ENCODE peak calls at places on chromosome 22, in six cellular contexts. One of them, this sample, is unnamed.
A peak's percentile ranks its signal among the peaks of the same experiment; 100 is the strongest.

GRCh38 chr22:36379593-36380361 is 8.0 kb downstream of the MYH9 start:
- DNase-seq in NCI-H1436: no peak
- DNase-seq in GM10248: no peak
- DNase-seq in CD4-positive, CD25-positive, alpha-beta regulatory T cell: peak; percentile 88
- DNase-seq in tibial nerve: no peak
- DNase-seq in globus pallidus: no peak
- DNase-seq in this sample: no peak

GRCh38 chr22:39821008-39821407 is 72.6 kb downstream of the ENTHD1 start:
- DNase-seq in NCI-H1436: no peak
- DNase-seq in tibial nerve: no peak
- DNase-seq in GM10248: no peak
- DNase-seq in globus pallidus: no peak
- DNase-seq in CD4-positive, CD25-positive, alpha-beta regulatory T cell: no peak
- DNase-seq in this sample: no peak

GRCh38 chr22:45612451-45612901 is 59.2 kb upstream of the ATXN10 start:
- DNase-seq in tibial nerve: peak; percentile 50
- DNase-seq in NCI-H1436: peak; percentile 31
- DNase-seq in globus pallidus: no peak
- DNase-seq in GM10248: no peak
- DNase-seq in CD4-positive, CD25-positive, alpha-beta regulatory T cell: peak; percentile 58
- DNase-seq in this sample: no peak

GRCh38 chr22:19663821-19664325 is 50.4 kb upstream of the SEPTIN5 start:
- DNase-seq in GM10248: peak; percentile 3
- DNase-seq in NCI-H1436: peak; percentile 26
- DNase-seq in CD4-positive, CD25-positive, alpha-beta regulatory T cell: no peak
- DNase-seq in globus pallidus: no peak
- DNase-seq in tibial nerve: no peak
- DNase-seq in this sample: no peak

GRCh38 chr22:42697542-42698013 is 23.1 kb downstream of the A4GALT start:
- DNase-seq in GM10248: no peak
- DNase-seq in tibial nerve: peak; percentile 29
- DNase-seq in globus pallidus: no peak
- DNase-seq in CD4-positive, CD25-positive, alpha-beta regulatory T cell: no peak
- DNase-seq in NCI-H1436: no peak
- DNase-seq in this sample: no peak

GRCh38 chr22:45510376-45511232 is 7.9 kb downstream of the FBLN1 start:
- DNase-seq in NCI-H1436: no peak
- DNase-seq in tibial nerve: no peak
- DNase-seq in CD4-positive, CD25-positive, alpha-beta regulatory T cell: no peak
- DNase-seq in globus pallidus: no peak
- DNase-seq in GM10248: no peak
- DNase-seq in this sample: no peak

GRCh38 chr22:46512683-46513082 is 24.7 kb downstream of the CELSR1 start:
- DNase-seq in CD4-positive, CD25-positive, alpha-beta regulatory T cell: no peak
- DNase-seq in tibial nerve: no peak
- DNase-seq in globus pallidus: no peak
- DNase-seq in NCI-H1436: no peak
- DNase-seq in GM10248: no peak
- DNase-seq in this sample: no peak

GRCh38 chr22:26168934-26169311 is 339 bp upstream of the SEZ6L start:
- DNase-seq in GM10248: no peak
- DNase-seq in NCI-H1436: no peak
- DNase-seq in CD4-positive, CD25-positive, alpha-beta regulatory T cell: no peak
- DNase-seq in tibial nerve: no peak
- DNase-seq in globus pallidus: peak; percentile 40
- DNase-seq in this sample: no peak

GRCh38 chr22:22520020-22520656 is at the start of gene ZNF280A:
- DNase-seq in NCI-H1436: no peak
- DNase-seq in GM10248: no peak
- DNase-seq in CD4-positive, CD25-positive, alpha-beta regulatory T cell: no peak
- DNase-seq in tibial nerve: peak; percentile 42
- DNase-seq in globus pallidus: no peak
- DNase-seq in this sample: no peak

GRCh38 chr22:47075568-47075967 is 313.1 kb downstream of the TBC1D22A start:
- DNase-seq in GM10248: no peak
- DNase-seq in globus pallidus: no peak
- DNase-seq in tibial nerve: no peak
- DNase-seq in NCI-H1436: no peak
- DNase-seq in CD4-positive, CD25-positive, alpha-beta regulatory T cell: no peak
- DNase-seq in this sample: no peak

GRCh38 chr22:23525510-23525909 is 54.6 kb downstream of the IGLL1 start:
- DNase-seq in GM10248: no peak
- DNase-seq in CD4-positive, CD25-positive, alpha-beta regulatory T cell: no peak
- DNase-seq in globus pallidus: no peak
- DNase-seq in NCI-H1436: no peak
- DNase-seq in tibial nerve: no peak
- DNase-seq in this sample: no peak

This sample was measured in mesenteric fat pad.